ENCODE peak calls at places on chromosome 14, in six cellular contexts. One of them, this sample, is unnamed.

GRCh38 chr14:50061664-50062437 is 54.5 kb downstream of the VCPKMT start:
- DNase-seq in NCI-H774: no peak
- DNase-seq in fibroblast of pulmonary artery: peak; percentile 33
- DNase-seq in Caco-2: peak; percentile 44
- DNase-seq in epithelial cell of proximal tubule: no peak
- DNase-seq in stimulated activated CD8-positive, alpha-beta memory T cell treated with anti-CD3 and anti-CD28 coated beads, Interleukin-7, amount 100 ng/mL, for 1 hour: no peak
- DNase-seq in this sample: no peak

GRCh38 chr14:82778008-82778407 is 1244.4 kb upstream of the SEL1L start:
- DNase-seq in NCI-H774: no peak
- DNase-seq in fibroblast of pulmonary artery: no peak
- DNase-seq in Caco-2: no peak
- DNase-seq in epithelial cell of proximal tubule: no peak
- DNase-seq in stimulated activated CD8-positive, alpha-beta memory T cell treated with anti-CD3 and anti-CD28 coated beads, Interleukin-7, amount 100 ng/mL, for 1 hour: no peak
- DNase-seq in this sample: no peak

GRCh38 chr14:104383931-104384775 is 195.4 kb upstream of the C14orf180 start:
- DNase-seq in NCI-H774: no peak
- DNase-seq in fibroblast of pulmonary artery: no peak
- DNase-seq in Caco-2: no peak
- DNase-seq in epithelial cell of proximal tubule: no peak
- DNase-seq in stimulated activated CD8-positive, alpha-beta memory T cell treated with anti-CD3 and anti-CD28 coated beads, Interleukin-7, amount 100 ng/mL, for 1 hour: no peak
- DNase-seq in this sample: no peak

GRCh38 chr14:34120185-34120977 is 169.5 kb upstream of the EGLN3 start:
- DNase-seq in NCI-H774: no peak
- DNase-seq in fibroblast of pulmonary artery: no peak
- DNase-seq in Caco-2: no peak
- DNase-seq in epithelial cell of proximal tubule: no peak
- DNase-seq in stimulated activated CD8-positive, alpha-beta memory T cell treated with anti-CD3 and anti-CD28 coated beads, Interleukin-7, amount 100 ng/mL, for 1 hour: no peak
- DNase-seq in this sample: no peak

GRCh38 chr14:57462551-57462950 is 31.1 kb downstream of the CCDC198 start:
- DNase-seq in NCI-H774: no peak
- DNase-seq in fibroblast of pulmonary artery: no peak
- DNase-seq in Caco-2: no peak
- DNase-seq in epithelial cell of proximal tubule: no peak
- DNase-seq in stimulated activated CD8-positive, alpha-beta memory T cell treated with anti-CD3 and anti-CD28 coated beads, Interleukin-7, amount 100 ng/mL, for 1 hour: no peak
- DNase-seq in this sample: no peak

GRCh38 chr14:95389471-95390011 is 69.8 kb upstream of the CLMN start:
- DNase-seq in NCI-H774: no peak
- DNase-seq in fibroblast of pulmonary artery: peak; percentile 73
- DNase-seq in Caco-2: no peak
- DNase-seq in epithelial cell of proximal tubule: no peak
- DNase-seq in stimulated activated CD8-positive, alpha-beta memory T cell treated with anti-CD3 and anti-CD28 coated beads, Interleukin-7, amount 100 ng/mL, for 1 hour: no peak
- DNase-seq in this sample: no peak

GRCh38 chr14:50733479-50733878 is 65.4 kb upstream of the SAV1 start:
- DNase-seq in NCI-H774: no peak
- DNase-seq in fibroblast of pulmonary artery: no peak
- DNase-seq in Caco-2: no peak
- DNase-seq in epithelial cell of proximal tubule: no peak
- DNase-seq in stimulated activated CD8-positive, alpha-beta memory T cell treated with anti-CD3 and anti-CD28 coated beads, Interleukin-7, amount 100 ng/mL, for 1 hour: no peak
- DNase-seq in this sample: no peak

GRCh38 chr14:94379291-94380224 is 8.8 kb downstream of the SERPINA1 start:
- DNase-seq in NCI-H774: no peak
- DNase-seq in fibroblast of pulmonary artery: no peak
- DNase-seq in Caco-2: no peak
- DNase-seq in epithelial cell of proximal tubule: no peak
- DNase-seq in stimulated activated CD8-positive, alpha-beta memory T cell treated with anti-CD3 and anti-CD28 coated beads, Interleukin-7, amount 100 ng/mL, for 1 hour: no peak
- DNase-seq in this sample: no peak

GRCh38 chr14:78143489-78144145 is 26.6 kb upstream of the NRXN3 start:
- DNase-seq in NCI-H774: no peak
- DNase-seq in fibroblast of pulmonary artery: no peak
- DNase-seq in Caco-2: no peak
- DNase-seq in epithelial cell of proximal tubule: peak; percentile 31
- DNase-seq in stimulated activated CD8-positive, alpha-beta memory T cell treated with anti-CD3 and anti-CD28 coated beads, Interleukin-7, amount 100 ng/mL, for 1 hour: no peak
- DNase-seq in this sample: no peak

GRCh38 chr14:23483216-23483854 is 13.8 kb downstream of the NGDN start:
- DNase-seq in NCI-H774: peak; percentile 77
- DNase-seq in fibroblast of pulmonary artery: peak; percentile 14
- DNase-seq in Caco-2: peak; percentile 58
- DNase-seq in epithelial cell of proximal tubule: no peak
- DNase-seq in stimulated activated CD8-positive, alpha-beta memory T cell treated with anti-CD3 and anti-CD28 coated beads, Interleukin-7, amount 100 ng/mL, for 1 hour: no peak
- DNase-seq in this sample: no peak

GRCh38 chr14:69713976-69714716 is 52.8 kb upstream of the SRSF5 start:
- DNase-seq in NCI-H774: peak; percentile 52
- DNase-seq in fibroblast of pulmonary artery: no peak
- DNase-seq in Caco-2: peak; percentile 23
- DNase-seq in epithelial cell of proximal tubule: no peak
- DNase-seq in stimulated activated CD8-positive, alpha-beta memory T cell treated with anti-CD3 and anti-CD28 coated beads, Interleukin-7, amount 100 ng/mL, for 1 hour: no peak
- DNase-seq in this sample: no peak

GRCh38 chr14:54356172-54356571 is 40.6 kb upstream of the CDKN3 start:
- DNase-seq in NCI-H774: no peak
- DNase-seq in fibroblast of pulmonary artery: no peak
- DNase-seq in Caco-2: no peak
- DNase-seq in epithelial cell of proximal tubule: no peak
- DNase-seq in stimulated activated CD8-positive, alpha-beta memory T cell treated with anti-CD3 and anti-CD28 coated beads, Interleukin-7, amount 100 ng/mL, for 1 hour: no peak
- DNase-seq in this sample: no peak

GRCh38 chr14:54166049-54166950 is 209.7 kb upstream of the BMP4 start:
- DNase-seq in NCI-H774: no peak
- DNase-seq in fibroblast of pulmonary artery: no peak
- DNase-seq in Caco-2: no peak
- DNase-seq in epithelial cell of proximal tubule: no peak
- DNase-seq in stimulated activated CD8-positive, alpha-beta memory T cell treated with anti-CD3 and anti-CD28 coated beads, Interleukin-7, amount 100 ng/mL, for 1 hour: no peak
- DNase-seq in this sample: no peak

GRCh38 chr14:54685286-54685845 is 118.4 kb downstream of the SAMD4A start:
- DNase-seq in NCI-H774: no peak
- DNase-seq in fibroblast of pulmonary artery: no peak
- DNase-seq in Caco-2: no peak
- DNase-seq in epithelial cell of proximal tubule: no peak
- DNase-seq in stimulated activated CD8-positive, alpha-beta memory T cell treated with anti-CD3 and anti-CD28 coated beads, Interleukin-7, amount 100 ng/mL, for 1 hour: no peak
- DNase-seq in this sample: no peak

GRCh38 chr14:59507063-59507751 is 22.9 kb downstream of the JKAMP start:
- DNase-seq in NCI-H774: peak; percentile 19
- DNase-seq in fibroblast of pulmonary artery: peak; percentile 56
- DNase-seq in Caco-2: peak; percentile 81
- DNase-seq in epithelial cell of proximal tubule: no peak
- DNase-seq in stimulated activated CD8-positive, alpha-beta memory T cell treated with anti-CD3 and anti-CD28 coated beads, Interleukin-7, amount 100 ng/mL, for 1 hour: peak; percentile 12
- DNase-seq in this sample: no peak

GRCh38 chr14:56963381-56963780 is 153.1 kb upstream of the OTX2 start:
- DNase-seq in NCI-H774: no peak
- DNase-seq in fibroblast of pulmonary artery: no peak
- DNase-seq in Caco-2: no peak
- DNase-seq in epithelial cell of proximal tubule: no peak
- DNase-seq in stimulated activated CD8-positive, alpha-beta memory T cell treated with anti-CD3 and anti-CD28 coated beads, Interleukin-7, amount 100 ng/mL, for 1 hour: no peak
- DNase-seq in this sample: no peak

GRCh38 chr14:104876251-104876699 is 11.2 kb downstream of the CEP170B start:
- DNase-seq in NCI-H774: peak; percentile 4
- DNase-seq in fibroblast of pulmonary artery: peak; percentile 44
- DNase-seq in Caco-2: peak; percentile 56
- DNase-seq in epithelial cell of proximal tubule: no peak
- DNase-seq in stimulated activated CD8-positive, alpha-beta memory T cell treated with anti-CD3 and anti-CD28 coated beads, Interleukin-7, amount 100 ng/mL, for 1 hour: no peak
- DNase-seq in this sample: no peak

This sample was measured in GOT3.